ENCODE peak calls at places on chromosome 2, in five cellular contexts. One of them, this sample, is unnamed.

GRCh38 chr2:65345626-65346025 is 86.8 kb downstream of the SPRED2 start:
- DNase-seq in tibial artery: no peak
- DNase-seq in adipocyte: peak; percentile 75
- DNase-seq in AG10803: peak; percentile 90
- DNase-seq in cardiac fibroblast: peak; percentile 56
- DNase-seq in this sample: no peak

GRCh38 chr2:84870306-84870705 is 10.6 kb downstream of the TRABD2A start:
- DNase-seq in cardiac fibroblast: no peak
- DNase-seq in adipocyte: no peak
- DNase-seq in tibial artery: no peak
- DNase-seq in AG10803: no peak
- DNase-seq in this sample: no peak

GRCh38 chr2:9694661-9695060 is 63.9 kb upstream of the YWHAQ start:
- DNase-seq in AG10803: no peak
- DNase-seq in tibial artery: no peak
- DNase-seq in adipocyte: no peak
- DNase-seq in cardiac fibroblast: no peak
- DNase-seq in this sample: no peak

GRCh38 chr2:158024288-158024898 is 77.3 kb upstream of the UPP2 start:
- DNase-seq in adipocyte: peak; percentile 80
- DNase-seq in cardiac fibroblast: peak; percentile 57
- DNase-seq in tibial artery: no peak
- DNase-seq in AG10803: peak; percentile 55
- DNase-seq in this sample: peak; percentile 55

GRCh38 chr2:120844098-120844738 is 108.5 kb downstream of the GLI2 start:
- DNase-seq in tibial artery: no peak
- DNase-seq in cardiac fibroblast: no peak
- DNase-seq in AG10803: peak; percentile 23
- DNase-seq in adipocyte: peak; percentile 78
- DNase-seq in this sample: peak; percentile 49

GRCh38 chr2:237315170-237315880 is 98.6 kb downstream of the COL6A3 start:
- DNase-seq in tibial artery: peak; percentile 97
- DNase-seq in AG10803: peak; percentile 98
- DNase-seq in adipocyte: peak; percentile 94
- DNase-seq in cardiac fibroblast: peak; percentile 97
- DNase-seq in this sample: peak; percentile 97

GRCh38 chr2:101327863-101328394 is 19.4 kb upstream of the RNF149 start:
- DNase-seq in cardiac fibroblast: no peak
- DNase-seq in tibial artery: no peak
- DNase-seq in AG10803: no peak
- DNase-seq in adipocyte: no peak
- DNase-seq in this sample: no peak

GRCh38 chr2:10477443-10478297 is 29.5 kb upstream of the ODC1 start:
- DNase-seq in AG10803: no peak
- DNase-seq in adipocyte: no peak
- DNase-seq in tibial artery: no peak
- DNase-seq in cardiac fibroblast: no peak
- DNase-seq in this sample: no peak

GRCh38 chr2:135840601-135841000 is 3.6 kb upstream of the LCT start:
- DNase-seq in tibial artery: no peak
- DNase-seq in cardiac fibroblast: peak; percentile 22
- DNase-seq in AG10803: peak; percentile 29
- DNase-seq in adipocyte: peak; percentile 51
- DNase-seq in this sample: peak; percentile 63

GRCh38 chr2:36329251-36329650 is 26.3 kb upstream of the CRIM1 start:
- DNase-seq in tibial artery: no peak
- DNase-seq in cardiac fibroblast: peak; percentile 23
- DNase-seq in adipocyte: peak; percentile 51
- DNase-seq in AG10803: peak; percentile 88
- DNase-seq in this sample: no peak

GRCh38 chr2:10375570-10376266 is 72.4 kb downstream of the ODC1 start:
- DNase-seq in adipocyte: no peak
- DNase-seq in AG10803: no peak
- DNase-seq in cardiac fibroblast: no peak
- DNase-seq in tibial artery: no peak
- DNase-seq in this sample: no peak

GRCh38 chr2:165070089-165070488 is 114.8 kb upstream of the SLC38A11 start:
- DNase-seq in tibial artery: no peak
- DNase-seq in AG10803: no peak
- DNase-seq in adipocyte: no peak
- DNase-seq in cardiac fibroblast: no peak
- DNase-seq in this sample: no peak

GRCh38 chr2:239324456-239324855 is 76.4 kb downstream of the HDAC4 start:
- DNase-seq in cardiac fibroblast: no peak
- DNase-seq in AG10803: no peak
- DNase-seq in tibial artery: no peak
- DNase-seq in adipocyte: no peak
- DNase-seq in this sample: no peak

GRCh38 chr2:239049421-239050251 is 201.8 kb downstream of the TWIST2 start:
- DNase-seq in tibial artery: no peak
- DNase-seq in cardiac fibroblast: no peak
- DNase-seq in AG10803: peak; percentile 28
- DNase-seq in adipocyte: peak; percentile 66
- DNase-seq in this sample: peak; percentile 37

GRCh38 chr2:111007757-111008688 is 112.7 kb upstream of the BCL2L11 start:
- DNase-seq in tibial artery: no peak
- DNase-seq in cardiac fibroblast: no peak
- DNase-seq in AG10803: no peak
- DNase-seq in adipocyte: no peak
- DNase-seq in this sample: no peak

GRCh38 chr2:46073540-46074018 is 223.6 kb upstream of the EPAS1 start:
- DNase-seq in AG10803: peak; percentile 98
- DNase-seq in cardiac fibroblast: peak; percentile 89
- DNase-seq in tibial artery: no peak
- DNase-seq in adipocyte: peak; percentile 94
- DNase-seq in this sample: peak; percentile 98
- H3K4me3 ChIP-seq in AG10803: peak overlapping the region; percentile 48
- H3K4me3 ChIP-seq in cardiac fibroblast: no peak overlapping the region
- H3K4me3 ChIP-seq in tibial artery: no peak overlapping the region
- H3K4me3 ChIP-seq in adipocyte: peak overlapping the region; percentile 21
- H3K4me3 ChIP-seq in this sample: peak overlapping the region; percentile 52

GRCh38 chr2:204451766-204452165 is 93.5 kb upstream of the PARD3B start:
- DNase-seq in adipocyte: no peak
- DNase-seq in AG10803: no peak
- DNase-seq in tibial artery: no peak
- DNase-seq in cardiac fibroblast: no peak
- DNase-seq in this sample: no peak
- H3K4me3 ChIP-seq in adipocyte: peak overlapping the region; percentile 61
- H3K4me3 ChIP-seq in AG10803: no peak overlapping the region
- H3K4me3 ChIP-seq in tibial artery: no peak overlapping the region
- H3K4me3 ChIP-seq in cardiac fibroblast: no peak overlapping the region
- H3K4me3 ChIP-seq in this sample: no peak overlapping the region

GRCh38 chr2:46943881-46944798 is 28.5 kb upstream of the MCFD2 start:
- DNase-seq in tibial artery: no peak
- DNase-seq in cardiac fibroblast: no peak
- DNase-seq in adipocyte: no peak
- DNase-seq in AG10803: no peak
- DNase-seq in this sample: no peak
- H3K4me3 ChIP-seq in tibial artery: peak overlapping the region; percentile 93
- H3K4me3 ChIP-seq in cardiac fibroblast: no peak overlapping the region
- H3K4me3 ChIP-seq in adipocyte: peak overlapping the region; percentile 90
- H3K4me3 ChIP-seq in AG10803: peak overlapping the region; percentile 98
- H3K4me3 ChIP-seq in this sample: peak overlapping the region; percentile 6

DNA sequence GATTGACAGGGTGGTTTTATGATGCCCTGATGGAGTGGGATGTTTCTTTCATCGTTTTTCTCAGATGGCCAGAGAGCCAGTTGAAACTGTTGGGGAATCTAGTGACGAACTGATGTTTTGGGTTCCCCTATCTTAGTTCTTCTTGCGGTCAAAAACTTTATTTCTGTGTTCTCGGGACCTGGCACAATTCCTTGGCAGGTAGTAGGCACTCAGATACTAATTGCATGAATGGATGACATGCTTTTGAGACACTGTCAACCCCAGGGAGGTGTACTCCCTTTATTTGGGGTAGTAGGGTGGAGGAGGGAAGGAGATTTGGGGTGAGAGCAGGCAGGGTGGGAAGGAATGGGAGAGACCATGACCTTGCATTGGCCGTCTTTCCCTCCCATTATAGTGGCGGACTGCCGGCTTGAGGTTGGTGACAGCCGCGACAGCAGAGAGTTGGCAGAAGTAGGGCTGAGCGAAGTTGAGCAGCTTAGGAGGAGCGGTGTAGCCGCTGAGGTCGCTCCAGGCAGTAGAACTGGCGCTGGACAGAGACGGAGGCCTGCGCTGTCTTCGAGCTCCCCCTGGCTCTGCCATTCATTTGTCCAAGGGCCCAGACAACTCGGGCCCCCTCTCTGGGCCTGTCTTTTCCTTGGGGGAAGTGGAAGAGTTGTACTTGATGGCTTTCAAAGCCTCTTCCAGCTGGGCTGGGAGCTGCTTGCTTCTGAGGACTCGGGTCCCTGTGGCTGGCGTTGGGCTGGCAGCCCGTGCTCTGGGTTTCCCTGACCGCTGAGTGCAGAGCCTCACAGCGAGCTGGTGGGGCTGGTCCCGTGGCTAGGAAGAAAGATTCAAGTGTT is 2.6 kb downstream of the TET3 start:
- DNase-seq in adipocyte: no peak
- DNase-seq in tibial artery: no peak
- DNase-seq in AG10803: no peak
- DNase-seq in cardiac fibroblast: peak; percentile 64
- DNase-seq in this sample: peak; percentile 53
- H3K4me3 ChIP-seq in adipocyte: no peak overlapping the region
- H3K4me3 ChIP-seq in tibial artery: peak overlapping the region; percentile 0
- H3K4me3 ChIP-seq in AG10803: no peak overlapping the region
- H3K4me3 ChIP-seq in cardiac fibroblast: no peak overlapping the region
- H3K4me3 ChIP-seq in this sample: peak overlapping the region; percentile 23

GRCh38 chr2:170770008-170770303 is 222 bp upstream of the ERICH2 start:
- DNase-seq in cardiac fibroblast: no peak
- DNase-seq in AG10803: no peak
- DNase-seq in adipocyte: no peak
- DNase-seq in tibial artery: no peak
- DNase-seq in this sample: no peak
- H3K4me3 ChIP-seq in cardiac fibroblast: peak overlapping the region; percentile 56
- H3K4me3 ChIP-seq in AG10803: peak overlapping the region; percentile 69
- H3K4me3 ChIP-seq in adipocyte: peak overlapping the region; percentile 96
- H3K4me3 ChIP-seq in tibial artery: peak overlapping the region; percentile 70
- H3K4me3 ChIP-seq in this sample: peak overlapping the region; percentile 77

This sample was measured in fibroblast of villous mesenchyme.